ENCODE peak calls at places on chromosomes 6 and 20, in eight cellular contexts. One of them, this sample, is unnamed.

GRCh38 chr6:79127660-79128059 is 49.6 kb upstream of the PHIP start:
- DNase-seq in RWPE1: no peak
- DNase-seq in HFFc6: no peak
- DNase-seq in CD8-positive, alpha-beta T cell: no peak
- DNase-seq in heart right ventricle: no peak
- DNase-seq in NB4: no peak
- DNase-seq in AG04450: no peak
- DNase-seq in pancreas: no peak
- DNase-seq in this sample: no peak

GRCh38 chr20:11011653-11012052 is 337.9 kb upstream of the JAG1 start:
- DNase-seq in heart right ventricle: no peak
- DNase-seq in pancreas: no peak
- DNase-seq in RWPE1: no peak
- DNase-seq in NB4: no peak
- DNase-seq in HFFc6: no peak
- DNase-seq in AG04450: no peak
- DNase-seq in CD8-positive, alpha-beta T cell: no peak
- DNase-seq in this sample: no peak

GRCh38 chr6:82555801-82556200 is 192.2 kb downstream of the TPBG start:
- DNase-seq in CD8-positive, alpha-beta T cell: no peak
- DNase-seq in RWPE1: peak
- DNase-seq in HFFc6: peak
- DNase-seq in pancreas: no peak
- DNase-seq in heart right ventricle: no peak
- DNase-seq in AG04450: no peak
- DNase-seq in NB4: no peak
- DNase-seq in this sample: no peak

GRCh38 chr6:30770164-30770563 is 25.8 kb upstream of the IER3 start:
- DNase-seq in NB4: no peak
- DNase-seq in heart right ventricle: no peak
- DNase-seq in AG04450: no peak
- DNase-seq in CD8-positive, alpha-beta T cell: no peak
- DNase-seq in RWPE1: no peak
- DNase-seq in pancreas: no peak
- DNase-seq in HFFc6: peak
- DNase-seq in this sample: no peak

GRCh38 chr6:85866373-85866740 is 223.7 kb upstream of the SYNCRIP start:
- DNase-seq in CD8-positive, alpha-beta T cell: no peak
- DNase-seq in AG04450: no peak
- DNase-seq in HFFc6: no peak
- DNase-seq in pancreas: no peak
- DNase-seq in NB4: no peak
- DNase-seq in RWPE1: no peak
- DNase-seq in heart right ventricle: no peak
- DNase-seq in this sample: no peak

GRCh38 chr6:6688951-6689350 is 100.4 kb downstream of the LY86 start:
- DNase-seq in AG04450: no peak
- DNase-seq in CD8-positive, alpha-beta T cell: no peak
- DNase-seq in pancreas: no peak
- DNase-seq in HFFc6: no peak
- DNase-seq in heart right ventricle: no peak
- DNase-seq in RWPE1: no peak
- DNase-seq in NB4: no peak
- DNase-seq in this sample: no peak

GRCh38 chr6:37077459-37078296 is 72.2 kb downstream of the FGD2 start:
- DNase-seq in heart right ventricle: peak
- DNase-seq in pancreas: no peak
- DNase-seq in HFFc6: peak
- DNase-seq in RWPE1: peak
- DNase-seq in CD8-positive, alpha-beta T cell: no peak
- DNase-seq in AG04450: peak
- DNase-seq in NB4: no peak
- DNase-seq in this sample: peak

GRCh38 chr6:26550250-26550993 is 12.3 kb downstream of the HMGN4 start:
- DNase-seq in NB4: peak
- DNase-seq in CD8-positive, alpha-beta T cell: no peak
- DNase-seq in AG04450: no peak
- DNase-seq in heart right ventricle: peak
- DNase-seq in RWPE1: peak
- DNase-seq in HFFc6: no peak
- DNase-seq in pancreas: no peak
- DNase-seq in this sample: no peak

GRCh38 chr6:29953706-29954105 is 11.4 kb downstream of the HLA-A start:
- DNase-seq in heart right ventricle: no peak
- DNase-seq in HFFc6: no peak
- DNase-seq in RWPE1: no peak
- DNase-seq in NB4: no peak
- DNase-seq in CD8-positive, alpha-beta T cell: no peak
- DNase-seq in AG04450: no peak
- DNase-seq in pancreas: no peak
- DNase-seq in this sample: no peak

GRCh38 chr20:56627122-56628014 is 1.7 kb upstream of the TFAP2C start:
- DNase-seq in CD8-positive, alpha-beta T cell: no peak
- DNase-seq in HFFc6: no peak
- DNase-seq in heart right ventricle: no peak
- DNase-seq in RWPE1: no peak
- DNase-seq in pancreas: no peak
- DNase-seq in NB4: no peak
- DNase-seq in AG04450: no peak
- DNase-seq in this sample: no peak

GRCh38 chr20:58571341-58571941 is 56.2 kb upstream of the APCDD1L start:
- DNase-seq in heart right ventricle: no peak
- DNase-seq in CD8-positive, alpha-beta T cell: no peak
- DNase-seq in HFFc6: no peak
- DNase-seq in AG04450: no peak
- DNase-seq in pancreas: no peak
- DNase-seq in NB4: no peak
- DNase-seq in RWPE1: no peak
- DNase-seq in this sample: no peak

GRCh38 chr6:20416063-20416454 is 14.4 kb downstream of the E2F3 start:
- DNase-seq in AG04450: no peak
- DNase-seq in CD8-positive, alpha-beta T cell: no peak
- DNase-seq in NB4: no peak
- DNase-seq in pancreas: no peak
- DNase-seq in heart right ventricle: no peak
- DNase-seq in RWPE1: no peak
- DNase-seq in HFFc6: no peak
- DNase-seq in this sample: no peak

GRCh38 chr20:14234666-14235295 is 102.6 kb downstream of the FLRT3 start:
- DNase-seq in RWPE1: peak
- DNase-seq in NB4: no peak
- DNase-seq in pancreas: no peak
- DNase-seq in CD8-positive, alpha-beta T cell: no peak
- DNase-seq in heart right ventricle: no peak
- DNase-seq in HFFc6: peak
- DNase-seq in AG04450: no peak
- DNase-seq in this sample: no peak

GRCh38 chr20:58852559-58853271 is at the start of gene GNAS:
- DNase-seq in heart right ventricle: peak
- DNase-seq in CD8-positive, alpha-beta T cell: peak
- DNase-seq in pancreas: peak
- DNase-seq in RWPE1: peak
- DNase-seq in NB4: peak
- DNase-seq in AG04450: peak
- DNase-seq in HFFc6: peak
- DNase-seq in this sample: no peak

GRCh38 chr20:47466193-47466592 is 35.5 kb upstream of the NCOA3 start:
- DNase-seq in CD8-positive, alpha-beta T cell: no peak
- DNase-seq in RWPE1: no peak
- DNase-seq in NB4: no peak
- DNase-seq in heart right ventricle: no peak
- DNase-seq in pancreas: no peak
- DNase-seq in HFFc6: no peak
- DNase-seq in AG04450: no peak
- DNase-seq in this sample: no peak

GRCh38 chr6:38453302-38453701 is 186.4 kb downstream of the BTBD9 start:
- DNase-seq in pancreas: no peak
- DNase-seq in CD8-positive, alpha-beta T cell: no peak
- DNase-seq in RWPE1: no peak
- DNase-seq in AG04450: no peak
- DNase-seq in NB4: no peak
- DNase-seq in HFFc6: no peak
- DNase-seq in heart right ventricle: no peak
- DNase-seq in this sample: no peak

DNA sequence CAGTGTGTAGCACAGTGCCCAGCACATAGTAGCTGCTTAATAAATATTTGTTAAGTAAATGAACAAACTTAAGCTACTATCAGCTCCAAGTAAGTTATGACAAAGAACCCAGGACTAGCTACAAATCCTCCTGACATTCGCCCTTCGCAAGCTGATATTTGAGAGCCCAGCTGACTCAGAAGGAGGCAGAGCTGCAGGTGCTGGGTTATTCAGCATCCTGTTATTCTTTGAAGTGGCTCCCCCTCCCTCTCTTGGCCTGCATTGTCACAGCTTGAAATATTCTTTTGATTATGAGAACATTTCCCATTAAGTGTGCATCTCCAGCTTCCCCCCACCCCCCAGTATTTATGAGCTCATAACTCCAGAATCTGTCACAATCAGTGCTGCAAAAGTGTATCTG is 78.8 kb upstream of the RALY start:
- DNase-seq in HFFc6: peak
- DNase-seq in AG04450: peak
- DNase-seq in NB4: no peak
- DNase-seq in heart right ventricle: no peak
- DNase-seq in RWPE1: peak
- DNase-seq in pancreas: no peak
- DNase-seq in CD8-positive, alpha-beta T cell: no peak
- DNase-seq in this sample: no peak
- TF ChIP-seq CTCF in HFFc6: no peak
- TF ChIP-seq CTCF in AG04450: peak
- TF ChIP-seq CTCF in NB4: no peak
- TF ChIP-seq CTCF in heart right ventricle: no peak
- TF ChIP-seq CTCF in RWPE1: no peak
- TF ChIP-seq CTCF in pancreas: no peak
- TF ChIP-seq CTCF in CD8-positive, alpha-beta T cell: no peak
- TF ChIP-seq CTCF in this sample: no peak

DNA sequence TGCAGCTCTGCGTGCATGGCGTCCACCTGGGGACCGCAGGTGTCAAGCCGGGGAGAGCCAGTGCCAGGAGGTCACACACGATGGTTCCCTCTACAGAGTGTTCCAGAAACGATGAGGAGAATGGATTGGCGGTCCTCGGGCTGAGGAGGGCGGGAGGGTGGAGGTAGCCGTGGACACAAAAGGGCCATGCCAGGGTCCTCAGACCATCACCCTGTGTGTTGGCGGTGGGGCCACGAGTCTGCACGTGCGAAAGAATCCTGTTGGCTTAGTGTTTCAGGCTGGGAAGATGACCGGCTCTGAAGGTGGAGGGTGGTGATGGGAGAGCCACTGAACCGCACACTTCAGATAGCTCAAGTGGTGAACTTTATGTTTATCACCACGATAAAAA is 13.7 kb downstream of the HRH3 start:
- DNase-seq in RWPE1: no peak
- DNase-seq in pancreas: no peak
- DNase-seq in NB4: no peak
- DNase-seq in CD8-positive, alpha-beta T cell: no peak
- DNase-seq in AG04450: no peak
- DNase-seq in heart right ventricle: no peak
- DNase-seq in HFFc6: no peak
- DNase-seq in this sample: no peak
- TF ChIP-seq CTCF in RWPE1: no peak
- TF ChIP-seq CTCF in pancreas: no peak
- TF ChIP-seq CTCF in NB4: no peak
- TF ChIP-seq CTCF in CD8-positive, alpha-beta T cell: no peak
- TF ChIP-seq CTCF in AG04450: no peak
- TF ChIP-seq CTCF in heart right ventricle: no peak
- TF ChIP-seq CTCF in HFFc6: no peak
- TF ChIP-seq CTCF in this sample: no peak

DNA sequence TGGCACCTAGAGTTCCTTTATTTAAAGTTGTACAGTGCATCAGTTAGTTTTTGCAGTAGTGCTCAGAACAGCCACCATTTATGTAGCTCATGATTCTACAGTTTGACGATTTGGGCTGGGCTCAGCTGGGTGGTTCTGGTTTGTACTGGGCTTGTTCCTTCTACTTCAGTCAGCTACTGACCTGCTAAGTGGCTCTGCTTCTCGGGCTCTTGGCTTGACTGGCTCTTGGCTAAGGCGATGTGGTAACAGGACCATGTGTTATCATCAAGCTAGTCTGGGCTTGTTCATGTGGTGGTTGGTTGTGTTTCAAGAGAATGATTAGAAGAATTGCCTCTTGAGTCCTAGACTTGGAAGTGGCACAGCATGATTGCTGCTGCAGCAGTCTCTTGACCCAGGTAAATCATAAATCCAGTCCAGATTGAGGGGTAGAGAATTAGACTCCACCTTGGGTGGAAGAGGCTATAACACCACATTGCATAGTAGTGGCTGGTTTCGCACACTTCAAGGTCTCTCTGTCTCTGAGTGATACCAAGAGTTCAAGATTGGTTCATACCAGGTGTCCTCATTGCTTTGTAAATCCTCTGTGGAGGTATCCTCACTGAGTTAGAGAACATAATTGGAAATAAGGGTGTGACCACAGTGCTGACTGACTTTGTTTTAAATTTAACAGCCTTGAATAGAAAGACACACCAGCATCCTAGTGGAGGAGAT is 253.0 kb downstream of the ARID1B start:
- DNase-seq in HFFc6: no peak
- DNase-seq in NB4: no peak
- DNase-seq in RWPE1: peak
- DNase-seq in heart right ventricle: no peak
- DNase-seq in CD8-positive, alpha-beta T cell: no peak
- DNase-seq in pancreas: no peak
- DNase-seq in AG04450: no peak
- DNase-seq in this sample: no peak
- TF ChIP-seq CTCF in HFFc6: no peak
- TF ChIP-seq CTCF in NB4: no peak
- TF ChIP-seq CTCF in RWPE1: no peak
- TF ChIP-seq CTCF in heart right ventricle: no peak
- TF ChIP-seq CTCF in CD8-positive, alpha-beta T cell: no peak
- TF ChIP-seq CTCF in pancreas: no peak
- TF ChIP-seq CTCF in AG04450: no peak
- TF ChIP-seq CTCF in this sample: no peak

DNA sequence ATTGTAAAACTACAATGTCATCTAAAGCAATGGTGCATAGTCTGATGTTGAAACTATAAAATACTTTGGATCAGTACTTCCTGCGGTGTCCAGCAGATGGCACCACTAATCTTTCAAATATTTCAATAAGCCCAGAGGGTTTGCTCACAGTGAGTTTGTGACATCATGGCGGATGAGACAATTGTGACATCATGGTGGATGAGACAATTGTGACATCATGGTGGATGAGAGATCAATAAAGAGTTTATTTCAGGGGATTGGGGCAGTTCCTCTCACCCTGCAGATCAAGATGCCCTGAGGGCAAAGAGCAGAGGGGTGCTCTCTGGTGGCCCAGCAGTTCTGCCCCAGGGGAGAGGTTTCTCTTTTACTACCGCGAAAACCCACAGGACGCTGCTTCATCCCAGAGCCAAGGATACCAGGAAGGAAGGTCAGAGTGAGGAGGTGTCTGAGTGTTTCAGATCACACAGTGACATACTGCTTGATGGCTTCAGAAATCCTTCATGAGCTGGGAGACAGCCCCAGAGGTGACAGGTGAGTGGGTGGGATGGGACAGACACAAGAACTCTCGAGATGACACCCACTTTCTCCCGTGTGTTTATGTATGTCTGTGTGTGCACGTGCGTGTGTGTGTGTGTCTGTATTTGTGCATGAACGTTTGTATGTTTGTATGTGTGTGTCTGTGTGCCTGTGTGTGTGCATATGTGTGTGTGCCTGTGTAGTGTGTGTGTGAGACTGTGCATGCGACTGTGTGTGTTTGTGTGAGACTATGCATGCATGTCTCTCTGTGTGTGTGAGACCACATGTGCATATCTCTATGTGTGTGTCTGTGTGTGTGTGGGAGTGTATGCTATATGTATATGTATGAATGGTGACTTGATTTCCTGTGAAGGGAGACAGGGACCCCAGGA is 7.3 kb upstream of the ULBP2 start:
- DNase-seq in pancreas: no peak
- DNase-seq in AG04450: peak
- DNase-seq in CD8-positive, alpha-beta T cell: peak
- DNase-seq in heart right ventricle: no peak
- DNase-seq in NB4: peak
- DNase-seq in RWPE1: no peak
- DNase-seq in HFFc6: peak
- DNase-seq in this sample: no peak
- TF ChIP-seq CTCF in pancreas: peak
- TF ChIP-seq CTCF in AG04450: peak
- TF ChIP-seq CTCF in CD8-positive, alpha-beta T cell: peak
- TF ChIP-seq CTCF in heart right ventricle: peak
- TF ChIP-seq CTCF in NB4: peak
- TF ChIP-seq CTCF in RWPE1: peak
- TF ChIP-seq CTCF in HFFc6: peak
- TF ChIP-seq CTCF in this sample: peak